ENCODE peak calls at places on chromosomes 4 and X, in five cellular contexts. U is DMS153, Z is Caki2, E is H54, I is GM23338. X is an unnamed sample.

GRCh38 chr4:42104521-42104920 is 47.9 kb downstream of the BEND4 start:
- DNase-seq in U (no peak), Z (no peak), E (no peak), I (no peak), X (no peak)

GRCh38 chr4:118348886-118349285 is 3.9 kb downstream of the PRSS12 start:
- DNase-seq in U (no peak), Z (no peak), E (no peak), I (no peak), X (peak)

GRCh38 chr4:61838072-61838471 is 637.9 kb downstream of the ADGRL3 start:
- DNase-seq in U (no peak), Z (no peak), E (no peak), I (no peak), X (no peak)

GRCh38 chrX:44344194-44344593 is 722 bp upstream of the EFHC2 start:
- DNase-seq in U (no peak), Z (no peak), E (no peak), I (peak), X (no peak)

GRCh38 chr4:89897867-89898266 is 3.2 kb downstream of the MMRN1 start:
- DNase-seq in U (no peak), Z (no peak), E (no peak), I (no peak), X (no peak)

GRCh38 chr4:89617256-89617655 is 219.7 kb downstream of the SNCA start:
- DNase-seq in U (no peak), Z (peak), E (no peak), I (no peak), X (no peak)

GRCh38 chr4:84258905-84259830 is 239.9 kb downstream of the NKX6-1 start:
- DNase-seq in U (no peak), Z (peak), E (peak), I (peak), X (no peak)

GRCh38 chrX:12946406-12946805 is 28.5 kb upstream of the TMSB4X start:
- DNase-seq in U (no peak), Z (no peak), E (no peak), I (no peak), X (no peak)

GRCh38 chr4:28354874-28355273 is 1494.2 kb downstream of the STIM2 start:
- DNase-seq in U (no peak), Z (no peak), E (no peak), I (no peak), X (no peak)

GRCh38 chrX:148500428-148501120 is at the start of gene AFF2:
- DNase-seq in U (no peak), Z (peak), E (no peak), I (peak), X (peak)

GRCh38 chrX:29143356-29143755 is 556.1 kb downstream of the IL1RAPL1 start:
- DNase-seq in U (no peak), Z (no peak), E (no peak), I (no peak), X (no peak)

GRCh38 chr4:168524006-168524405 is 27.2 kb downstream of the PALLD start:
- DNase-seq in U (no peak), Z (peak), E (no peak), I (no peak), X (no peak)

GRCh38 chrX:53714580-53715335 is 28.2 kb upstream of the HUWE1 start:
- DNase-seq in U (no peak), Z (peak), E (no peak), I (peak), X (no peak)

GRCh38 chr4:7778524-7779193 is 161.0 kb downstream of the AFAP1 start:
- DNase-seq in U (no peak), Z (no peak), E (no peak), I (no peak), X (no peak)

GRCh38 chr4:122577189-122577553 is 43.7 kb downstream of the IL21 start:
- DNase-seq in U (no peak), Z (no peak), E (no peak), I (no peak), X (no peak)

GRCh38 chrX:1727531-1728027 is 112.7 kb downstream of the ASMT start:
- DNase-seq in U (no peak), Z (peak), E (peak), I (peak), X (no peak)

GRCh38 chrX:15915959-15916703 is 61.5 kb upstream of the AP1S2 start:
- DNase-seq in U (no peak), Z (no peak), E (no peak), I (no peak), X (no peak)

GRCh38 chr4:187128226-187128625 is 404.6 kb upstream of the FAT1 start:
- DNase-seq in U (no peak), Z (peak), E (peak), I (no peak), X (no peak)

GRCh38 chr4:19729873-19730735 is 521.6 kb upstream of the SLIT2 start:
- DNase-seq in U (no peak), Z (no peak), E (no peak), I (no peak), X (no peak)

GRCh38 chr4:42271096-42271495 is 118.6 kb upstream of the BEND4 start:
- DNase-seq in U (no peak), Z (no peak), E (no peak), I (peak), X (no peak)

GRCh38 chrX:9356846-9357245 is 108.0 kb upstream of the TBL1X start:
- DNase-seq in U (no peak), Z (no peak), E (no peak), I (no peak), X (no peak)

GRCh38 chr4:128241425-128241913 is 46.1 kb downstream of the PGRMC2 start:
- DNase-seq in U (no peak), Z (peak), E (peak), I (no peak), X (no peak)

GRCh38 chr4:165563851-165564250 is 185.0 kb downstream of the CPE start:
- DNase-seq in U (no peak), Z (no peak), E (peak), I (no peak), X (no peak)

GRCh38 chr4:83112239-83112638 is 2.3 kb downstream of the PLAC8 start:
- DNase-seq in U (peak), Z (no peak), E (no peak), I (no peak), X (no peak)

GRCh38 chrX:53073115-53073581 is 9.0 kb upstream of the TSPYL2 start:
- DNase-seq in U (peak), Z (no peak), E (no peak), I (peak), X (no peak)

GRCh38 chrX:120260369-120260768 is 9.8 kb downstream of the ZBTB33 start:
- DNase-seq in U (peak), Z (no peak), E (no peak), I (no peak), X (no peak)

X was measured in upper lobe of left lung.